ENCODE peak calls at places on chromosomes 6 and 20, in four cellular contexts. One of them, this sample, is unnamed.

GRCh38 chr6:35691027-35691824 is 2.5 kb upstream of the FKBP5 start:
- DNase-seq in K562: no peak
- DNase-seq in SK-N-SH: no peak
- DNase-seq in WTC11: no peak
- DNase-seq in this sample: no peak

GRCh38 chr6:18528084-18528743 is 141.1 kb downstream of the RNF144B start:
- DNase-seq in WTC11: no peak
- DNase-seq in K562: no peak
- DNase-seq in SK-N-SH: peak
- DNase-seq in this sample: no peak

GRCh38 chr6:158911746-158912158 is 88.2 kb downstream of the RSPH3 start:
- DNase-seq in SK-N-SH: no peak
- DNase-seq in WTC11: no peak
- DNase-seq in K562: no peak
- DNase-seq in this sample: no peak

GRCh38 chr6:45185403-45186251 is 142.5 kb upstream of the RUNX2 start:
- DNase-seq in SK-N-SH: no peak
- DNase-seq in K562: peak
- DNase-seq in WTC11: no peak
- DNase-seq in this sample: no peak

GRCh38 chr6:138844203-138844602 is 48.3 kb downstream of the ECT2L start:
- DNase-seq in WTC11: no peak
- DNase-seq in SK-N-SH: no peak
- DNase-seq in K562: no peak
- DNase-seq in this sample: peak

GRCh38 chr6:165455488-165455887 is 146.1 kb upstream of the C6orf118 start:
- DNase-seq in WTC11: no peak
- DNase-seq in SK-N-SH: no peak
- DNase-seq in K562: no peak
- DNase-seq in this sample: no peak

GRCh38 chr6:3136361-3136760 is 17.9 kb downstream of the BPHL start:
- DNase-seq in K562: no peak
- DNase-seq in WTC11: no peak
- DNase-seq in SK-N-SH: no peak
- DNase-seq in this sample: no peak

GRCh38 chr6:143397229-143398222 is 53.0 kb downstream of the ADAT2 start:
- DNase-seq in SK-N-SH: no peak
- DNase-seq in K562: no peak
- DNase-seq in WTC11: peak
- DNase-seq in this sample: peak

GRCh38 chr6:30768634-30769087 is 24.3 kb upstream of the IER3 start:
- DNase-seq in WTC11: no peak
- DNase-seq in K562: no peak
- DNase-seq in SK-N-SH: no peak
- DNase-seq in this sample: no peak

GRCh38 chr6:48111143-48111506 is at the start of gene PTCHD4:
- DNase-seq in WTC11: peak
- DNase-seq in SK-N-SH: peak
- DNase-seq in K562: no peak
- DNase-seq in this sample: peak

GRCh38 chr20:4180355-4180754 is 165.0 kb upstream of the RNF24 start:
- DNase-seq in WTC11: no peak
- DNase-seq in SK-N-SH: no peak
- DNase-seq in K562: no peak
- DNase-seq in this sample: no peak

GRCh38 chr6:112156694-112157093 is 69.3 kb downstream of the FAM229B start:
- DNase-seq in SK-N-SH: no peak
- DNase-seq in WTC11: no peak
- DNase-seq in K562: no peak
- DNase-seq in this sample: no peak

GRCh38 chr6:101386982-101387381 is 6.5 kb upstream of the GRIK2 start:
- DNase-seq in SK-N-SH: no peak
- DNase-seq in K562: no peak
- DNase-seq in WTC11: no peak
- DNase-seq in this sample: peak

GRCh38 chr6:31620586-31621319 is at the start of gene PRRC2A:
- DNase-seq in WTC11: peak
- DNase-seq in K562: peak
- DNase-seq in SK-N-SH: peak
- DNase-seq in this sample: no peak

GRCh38 chr6:1810880-1811279 is 201.2 kb downstream of the FOXC1 start:
- DNase-seq in SK-N-SH: no peak
- DNase-seq in K562: no peak
- DNase-seq in WTC11: no peak
- DNase-seq in this sample: no peak

GRCh38 chr6:85240787-85241186 is 209.1 kb upstream of the NT5E start:
- DNase-seq in WTC11: no peak
- DNase-seq in SK-N-SH: no peak
- DNase-seq in K562: no peak
- DNase-seq in this sample: no peak

GRCh38 chr6:155040154-155040553 is 45.0 kb downstream of the TIAM2 start:
- DNase-seq in K562: no peak
- DNase-seq in SK-N-SH: peak
- DNase-seq in WTC11: no peak
- DNase-seq in this sample: no peak

GRCh38 chr20:2693286-2693995 is 861 bp downstream of the EBF4 start:
- DNase-seq in K562: no peak
- DNase-seq in WTC11: peak
- DNase-seq in SK-N-SH: peak
- DNase-seq in this sample: no peak

GRCh38 chr6:121886223-121886830 is 450.9 kb downstream of the GJA1 start:
- DNase-seq in WTC11: no peak
- DNase-seq in SK-N-SH: no peak
- DNase-seq in K562: no peak
- DNase-seq in this sample: no peak

GRCh38 chr6:77740380-77740779 is 87.5 kb downstream of the MEI4 start:
- DNase-seq in K562: peak
- DNase-seq in WTC11: no peak
- DNase-seq in SK-N-SH: peak
- DNase-seq in this sample: peak

GRCh38 chr20:35618032-35618371 is 2.4 kb downstream of the SPAG4 start:
- DNase-seq in K562: no peak
- DNase-seq in SK-N-SH: no peak
- DNase-seq in WTC11: no peak
- DNase-seq in this sample: no peak

GRCh38 chr20:35618372-35619131 is 2.9 kb downstream of the SPAG4 start:
- DNase-seq in K562: no peak
- DNase-seq in SK-N-SH: peak
- DNase-seq in WTC11: peak
- DNase-seq in this sample: no peak

GRCh38 chr20:35617397-35618031 is 1.9 kb downstream of the SPAG4 start:
- DNase-seq in K562: peak
- DNase-seq in SK-N-SH: peak
- DNase-seq in WTC11: peak
- DNase-seq in this sample: peak

GRCh38 chr20:35620818-35621559 is 5.4 kb downstream of the SPAG4 start:
- DNase-seq in SK-N-SH: no peak
- DNase-seq in K562: no peak
- DNase-seq in WTC11: no peak
- DNase-seq in this sample: no peak

DNA sequence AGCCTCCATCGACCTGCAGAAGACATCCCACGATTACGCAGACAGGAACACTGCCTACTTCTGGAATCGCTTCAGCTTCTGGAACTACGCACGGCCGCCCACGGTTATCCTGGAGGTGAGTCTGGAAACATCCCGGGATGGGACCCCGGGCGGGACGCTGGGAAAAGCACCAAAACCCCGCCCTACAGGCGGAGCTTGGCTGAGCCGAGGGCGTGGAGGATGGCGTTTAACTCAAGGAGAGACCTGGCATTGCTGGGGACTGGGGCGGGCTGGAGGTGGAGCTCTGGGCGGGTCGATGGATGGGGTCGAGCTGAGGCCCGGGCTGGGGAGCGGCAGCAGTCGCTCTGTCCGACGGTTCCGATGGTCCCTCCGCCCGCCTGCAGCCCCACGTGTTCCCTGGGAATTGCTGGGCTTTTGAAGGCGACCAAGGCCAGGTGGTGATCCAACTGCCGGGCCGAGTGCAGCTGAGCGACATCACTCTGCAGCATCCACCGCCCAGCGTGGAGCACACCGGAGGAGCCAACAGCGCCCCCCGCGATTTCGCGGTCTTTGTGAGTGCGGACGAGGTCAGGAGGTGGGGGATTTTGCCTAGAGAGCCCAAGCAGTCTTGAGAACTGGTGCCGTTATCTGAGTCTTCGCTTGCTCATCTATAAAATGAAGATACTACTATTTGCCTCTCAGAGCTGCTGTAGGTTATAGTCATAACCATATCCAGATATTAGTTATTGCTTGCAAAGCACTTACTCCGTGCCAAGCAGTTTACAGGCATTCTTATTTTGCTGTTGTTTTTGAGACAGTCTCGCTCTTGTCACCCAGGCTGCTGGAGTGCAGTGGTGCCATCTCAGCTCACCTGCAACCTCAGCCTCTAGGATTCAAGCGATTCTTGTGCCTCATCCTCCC is 3.8 kb downstream of the SPAG4 start:
- DNase-seq in WTC11: peak
- DNase-seq in SK-N-SH: peak
- DNase-seq in K562: no peak
- DNase-seq in this sample: peak
- TF ChIP-seq FOXJ3 in WTC11: no peak
- TF ChIP-seq FOXJ3 in SK-N-SH: no peak
- TF ChIP-seq FOXJ3 in K562: no peak
- TF ChIP-seq FOXJ3 in this sample: peak

GRCh38 chr6:42136508-42137191 is 5.8 kb downstream of the C6orf132 start:
- DNase-seq in WTC11: peak
- DNase-seq in SK-N-SH: peak
- DNase-seq in K562: peak
- DNase-seq in this sample: peak
- TF ChIP-seq FOXJ3 in WTC11: no peak
- TF ChIP-seq FOXJ3 in SK-N-SH: no peak
- TF ChIP-seq FOXJ3 in K562: no peak
- TF ChIP-seq FOXJ3 in this sample: no peak

GRCh38 chr6:96613291-96613999 is 50.5 kb downstream of the FHL5 start:
- DNase-seq in WTC11: no peak
- DNase-seq in K562: no peak
- DNase-seq in SK-N-SH: no peak
- DNase-seq in this sample: no peak

GRCh38 chr6:96608074-96608473 is 45.1 kb downstream of the FHL5 start:
- DNase-seq in K562: no peak
- DNase-seq in SK-N-SH: no peak
- DNase-seq in WTC11: no peak
- DNase-seq in this sample: no peak

GRCh38 chr6:96610019-96610418 is 47.1 kb downstream of the FHL5 start:
- DNase-seq in K562: no peak
- DNase-seq in SK-N-SH: no peak
- DNase-seq in WTC11: no peak
- DNase-seq in this sample: no peak

GRCh38 chr6:96611342-96611964 is 48.5 kb downstream of the FHL5 start:
- DNase-seq in WTC11: no peak
- DNase-seq in SK-N-SH: no peak
- DNase-seq in K562: no peak
- DNase-seq in this sample: no peak
- TF ChIP-seq FOXJ3 in WTC11: no peak
- TF ChIP-seq FOXJ3 in SK-N-SH: no peak
- TF ChIP-seq FOXJ3 in K562: no peak
- TF ChIP-seq FOXJ3 in this sample: no peak

DNA sequence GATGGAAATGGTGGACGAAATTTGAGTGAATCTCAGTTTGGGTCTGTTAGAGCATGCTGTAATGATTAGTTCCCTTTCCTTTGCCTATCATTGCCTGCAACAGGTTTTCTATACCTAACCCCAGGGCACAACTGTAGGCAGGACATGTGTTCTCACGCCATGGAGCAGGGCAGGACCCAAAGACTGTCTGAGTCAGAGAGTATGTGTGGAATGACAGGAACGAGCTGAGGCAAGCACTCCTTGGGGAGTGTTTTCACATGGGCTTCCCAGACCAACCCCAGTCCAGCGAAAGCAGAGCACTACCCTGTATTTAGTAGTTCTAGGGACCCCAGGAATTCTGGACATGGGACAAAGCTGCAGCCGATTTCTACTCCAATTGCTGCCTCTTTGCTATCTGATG is 234.2 kb downstream of the HACE1 start:
- DNase-seq in K562: no peak
- DNase-seq in WTC11: no peak
- DNase-seq in SK-N-SH: no peak
- DNase-seq in this sample: no peak
- TF ChIP-seq FOXJ3 in K562: no peak
- TF ChIP-seq FOXJ3 in WTC11: no peak
- TF ChIP-seq FOXJ3 in SK-N-SH: no peak
- TF ChIP-seq FOXJ3 in this sample: no peak

GRCh38 chr20:52179331-52180166 is 12.0 kb downstream of the ZFP64 start:
- DNase-seq in SK-N-SH: no peak
- DNase-seq in K562: no peak
- DNase-seq in WTC11: no peak
- DNase-seq in this sample: no peak
- TF ChIP-seq FOXJ3 in SK-N-SH: no peak
- TF ChIP-seq FOXJ3 in K562: no peak
- TF ChIP-seq FOXJ3 in WTC11: no peak
- TF ChIP-seq FOXJ3 in this sample: no peak

GRCh38 chr6:168190646-168191443 is 111.8 kb upstream of the FRMD1 start:
- DNase-seq in WTC11: no peak
- DNase-seq in K562: no peak
- DNase-seq in SK-N-SH: no peak
- DNase-seq in this sample: no peak

GRCh38 chr6:168188974-168189678 is 110.1 kb upstream of the FRMD1 start:
- DNase-seq in WTC11: no peak
- DNase-seq in SK-N-SH: no peak
- DNase-seq in K562: no peak
- DNase-seq in this sample: no peak

GRCh38 chr6:168189679-168190405 is 110.8 kb upstream of the FRMD1 start:
- DNase-seq in K562: no peak
- DNase-seq in WTC11: no peak
- DNase-seq in SK-N-SH: no peak
- DNase-seq in this sample: no peak

GRCh38 chr6:168186438-168186837 is 107.4 kb upstream of the FRMD1 start:
- DNase-seq in SK-N-SH: no peak
- DNase-seq in K562: no peak
- DNase-seq in WTC11: no peak
- DNase-seq in this sample: no peak

DNA sequence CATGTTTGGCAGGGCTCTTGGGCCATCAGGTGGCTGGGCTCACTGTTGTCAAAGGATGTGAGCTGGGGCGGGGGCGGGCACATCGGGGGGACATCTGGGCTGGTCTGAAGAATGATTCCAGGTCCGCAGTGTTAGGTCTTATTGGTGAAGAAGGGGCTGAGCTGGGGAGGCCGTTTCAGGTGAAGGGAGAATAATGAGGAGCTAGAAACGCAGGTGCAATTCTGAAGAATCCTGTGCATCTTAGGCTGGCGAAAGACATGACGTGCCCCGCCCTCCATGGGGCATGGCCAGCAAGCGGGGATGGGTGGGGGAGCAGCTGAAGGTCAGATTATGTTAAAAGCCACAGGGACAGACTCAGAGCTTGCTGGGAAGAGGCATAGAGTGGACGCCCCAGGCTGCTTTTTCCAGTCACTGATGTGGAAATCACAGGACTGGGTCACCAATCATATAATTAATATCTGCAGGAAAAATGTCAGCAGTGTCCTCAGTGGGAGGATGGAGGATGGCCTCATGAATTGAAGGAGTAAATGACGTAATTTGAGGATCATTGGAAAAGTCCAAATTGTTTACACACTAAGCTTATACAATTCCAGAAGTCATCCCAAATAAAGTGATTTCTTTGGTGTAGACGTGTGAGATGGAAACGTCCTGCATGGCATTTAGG is 109.4 kb upstream of the FRMD1 start:
- DNase-seq in WTC11: no peak
- DNase-seq in SK-N-SH: no peak
- DNase-seq in K562: no peak
- DNase-seq in this sample: no peak
- TF ChIP-seq FOXJ3 in WTC11: no peak
- TF ChIP-seq FOXJ3 in SK-N-SH: no peak
- TF ChIP-seq FOXJ3 in K562: no peak
- TF ChIP-seq FOXJ3 in this sample: no peak